ENCODE peak calls at places on chromosomes 1 and 21, in six cellular contexts. X is psoas muscle, A is tibial nerve, D is retinal pigment epithelial cell, O is fibroblast of pulmonary artery, Q is fibroblast of lung. M is an unnamed sample.

GRCh38 chr1:28928306-28928987 is 14.1 kb downstream of the EPB41 start:
- DNase-seq in X (no peak), A (no peak), D (no peak), O (no peak), Q (no peak), M (peak)

GRCh38 chr1:12407050-12407961 is 177.5 kb downstream of the VPS13D start:
- DNase-seq in X (no peak), A (no peak), D (no peak), O (peak), Q (peak), M (peak)

GRCh38 chr21:45258476-45258875 is 29.2 kb downstream of the POFUT2 start:
- DNase-seq in X (peak), A (no peak), D (no peak), O (no peak), Q (no peak), M (no peak)

GRCh38 chr1:150516616-150517015 is 1.1 kb downstream of the FALEC start:
- DNase-seq in X (no peak), A (no peak), D (no peak), O (peak), Q (peak), M (peak)

GRCh38 chr1:45557422-45557944 is 6.9 kb downstream of the AKR1A1 start:
- DNase-seq in X (no peak), A (no peak), D (no peak), O (no peak), Q (no peak), M (no peak)

GRCh38 chr1:161432091-161432490 is 64.4 kb upstream of the CFAP126 start:
- DNase-seq in X (no peak), A (no peak), D (no peak), O (no peak), Q (no peak), M (no peak)

GRCh38 chr1:66623812-66624211 is 89.9 kb downstream of the SGIP1 start:
- DNase-seq in X (no peak), A (no peak), D (no peak), O (peak), Q (peak), M (peak)

GRCh38 chr1:3524571-3525203 is 70.2 kb downstream of the ARHGEF16 start:
- DNase-seq in X (no peak), A (no peak), D (no peak), O (no peak), Q (no peak), M (no peak)

GRCh38 chr1:161473363-161473762 is 31.9 kb upstream of the FCGR2A start:
- DNase-seq in X (no peak), A (no peak), D (no peak), O (peak), Q (no peak), M (no peak)

GRCh38 chr1:57908471-57908870 is 484.6 kb upstream of the DAB1 start:
- DNase-seq in X (no peak), A (no peak), D (no peak), O (no peak), Q (no peak), M (no peak)

GRCh38 chr21:30839304-30839703 is 9.7 kb upstream of the KRTAP7-1 start:
- DNase-seq in X (no peak), A (no peak), D (no peak), O (peak), Q (no peak), M (no peak)

GRCh38 chr1:12712929-12713328 is 3.0 kb upstream of the AADACL3 start:
- DNase-seq in X (no peak), A (no peak), D (no peak), O (no peak), Q (no peak), M (no peak)

GRCh38 chr1:19347538-19348177 is 35.5 kb downstream of the SLC66A1 start:
- DNase-seq in X (no peak), A (no peak), D (no peak), O (no peak), Q (no peak), M (no peak)

GRCh38 chr1:234322097-234322496 is 51.2 kb upstream of the COA6 start:
- DNase-seq in X (no peak), A (no peak), D (no peak), O (no peak), Q (no peak), M (no peak)

GRCh38 chr21:25313891-25314646 is 293.2 kb downstream of the MRPL39 start:
- DNase-seq in X (no peak), A (no peak), D (peak), O (peak), Q (peak), M (peak)
- TF ChIP-seq CTCF in X (no peak), A (no peak), D (peak), O (peak), Q (peak), M (peak)

GRCh38 chr1:202642212-202642611 is 68.0 kb downstream of the SYT2 start:
- DNase-seq in X (no peak), A (no peak), D (no peak), O (no peak), Q (no peak), M (no peak)
- H3K4me3 ChIP-seq in X (no peak), A (no peak), D (no peak), O (no peak), Q (no peak), M (no peak)

DNA sequence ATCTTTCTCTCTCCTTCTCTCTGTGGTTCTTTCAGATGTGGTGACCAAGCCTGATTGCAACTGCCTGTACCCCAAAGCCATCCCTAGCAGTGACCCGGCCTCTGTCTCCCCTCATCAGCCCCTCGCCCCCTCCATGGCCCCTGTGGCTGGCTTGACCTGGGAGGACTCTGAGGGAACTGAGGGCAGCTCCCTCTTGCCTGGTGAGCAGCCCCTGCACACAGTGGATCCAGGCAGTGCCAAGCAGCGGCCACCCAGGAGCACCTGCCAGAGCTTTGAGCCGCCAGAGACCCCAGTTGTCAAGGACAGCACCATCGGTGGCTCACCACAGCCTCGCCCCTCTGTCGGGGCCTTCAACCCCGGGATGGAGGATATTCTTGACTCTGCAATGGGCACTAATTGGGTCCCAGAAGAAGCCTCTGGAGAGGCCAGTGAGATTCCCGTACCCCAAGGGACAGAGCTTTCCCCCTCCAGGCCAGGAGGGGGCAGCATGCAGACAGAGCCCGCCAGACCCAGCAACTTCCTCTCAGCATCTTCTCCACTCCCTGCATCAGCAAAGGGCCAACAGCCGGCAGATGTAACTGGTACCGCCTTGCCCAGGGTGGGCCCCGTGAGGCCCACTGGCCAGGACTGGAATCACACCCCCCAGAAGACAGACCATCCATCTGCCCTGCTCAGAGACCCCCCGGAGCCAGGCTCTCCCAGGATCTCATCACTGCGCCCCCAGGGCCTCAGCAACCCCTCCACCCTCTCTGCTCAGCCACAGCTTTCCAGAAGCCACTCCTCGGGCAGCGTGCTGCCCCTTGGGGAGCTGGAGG is 12.7 kb downstream of the CSF1 start:
- DNase-seq in X (no peak), A (no peak), D (no peak), O (peak), Q (no peak), M (no peak)
- TF ChIP-seq CTCF in X (no peak), A (peak), D (peak), O (peak), Q (peak), M (peak)

GRCh38 chr1:1420654-1421134 is 382 bp downstream of the ANKRD65 start:
- DNase-seq in X (no peak), A (no peak), D (no peak), O (no peak), Q (no peak), M (no peak)

GRCh38 chr1:1421147-1421906 is at the start of gene ANKRD65:
- DNase-seq in X (peak), A (no peak), D (no peak), O (no peak), Q (no peak), M (no peak)

GRCh38 chr1:1419363-1419811 is 1.7 kb downstream of the ANKRD65 start:
- DNase-seq in X (no peak), A (no peak), D (no peak), O (no peak), Q (no peak), M (no peak)

GRCh38 chr1:1418464-1419362 is 2.4 kb downstream of the ANKRD65 start:
- DNase-seq in X (no peak), A (no peak), D (no peak), O (no peak), Q (no peak), M (no peak)

DNA sequence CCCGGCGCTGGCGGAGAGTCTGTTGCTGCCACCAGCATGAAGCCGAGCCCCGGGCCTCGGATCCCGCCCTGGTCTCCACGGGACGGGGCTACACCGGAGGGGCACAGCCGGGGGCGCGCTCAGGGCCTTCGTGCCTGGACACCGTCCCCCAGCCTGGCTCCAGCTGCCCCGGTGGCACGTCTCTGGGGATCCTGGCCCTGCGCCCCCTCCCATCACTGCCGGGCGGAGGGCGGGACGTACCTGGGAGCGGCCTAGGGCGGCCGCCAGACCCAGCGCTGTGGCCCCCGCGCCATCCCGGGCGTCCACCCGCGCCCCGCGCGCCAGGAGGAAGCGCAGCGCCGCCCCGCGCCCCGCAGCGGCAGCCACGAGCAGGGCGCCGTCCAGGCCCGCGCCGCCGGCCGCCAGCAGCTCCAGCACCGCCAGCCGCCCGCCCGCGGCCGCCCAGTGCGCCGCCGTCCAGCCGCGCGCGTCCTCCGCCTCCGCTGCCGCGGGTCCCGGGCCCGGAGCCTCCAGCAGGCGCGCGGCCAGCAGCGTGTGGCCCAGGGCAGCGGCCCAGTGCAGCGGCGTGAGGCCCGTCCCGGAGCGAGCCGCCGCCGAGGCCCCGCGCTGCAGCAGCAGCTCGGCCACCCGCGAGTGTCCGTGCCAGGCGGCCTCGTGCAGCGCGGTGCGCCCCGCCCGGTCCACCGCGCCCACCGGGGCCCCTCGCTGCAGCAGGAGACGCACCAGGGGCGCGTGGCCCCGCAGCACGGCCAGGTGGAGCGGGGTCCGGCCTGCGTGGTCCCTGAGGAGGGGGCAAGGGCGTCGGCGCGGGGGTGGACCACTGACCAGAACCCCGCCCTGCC is 1.0 kb downstream of the ANKRD65 start:
- DNase-seq in X (peak), A (no peak), D (no peak), O (no peak), Q (no peak), M (no peak)
- H3K4me3 ChIP-seq in X (peak), A (peak), D (no peak), O (no peak), Q (peak), M (no peak)

M was measured in fibroblast of the aortic adventitia.